ENCODE peak calls at places on chromosomes 1 and 21, in nine cellular contexts. E is Panc1, K is heart right ventricle, S is lung, N is RWPE2, G is gastrocnemius medialis, X is heart left ventricle, U is right cardiac atrium, P is HepG2. M is an unnamed sample. For H3K4me1, the result is how much of the 10 kb centered on the place peaks cover.

GRCh38 chr1:44305962-44306422 is 49.1 kb downstream of the ERI3 start:
- ATAC-seq in S (no peak), N (no peak), G (no peak), E (no peak), P (no peak), X (no peak), U (no peak), K (no peak), M (no peak)

GRCh38 chr21:16709866-16710550 is 802.8 kb upstream of the CXADR start:
- ATAC-seq in E (no peak), N (no peak), K (peak), X (peak), P (peak), G (no peak), S (no peak), U (no peak), M (no peak)

GRCh38 chr1:9371391-9371935 is 78.8 kb downstream of the SPSB1 start:
- ATAC-seq in E (peak), S (peak), K (peak), X (peak), P (no peak), N (no peak), U (peak), G (peak), M (peak)

GRCh38 chr1:104380003-104380402 is 630.3 kb downstream of the AMY1C start:
- ATAC-seq in G (no peak), U (no peak), P (no peak), S (no peak), N (no peak), E (no peak), X (no peak), K (no peak), M (no peak)

GRCh38 chr21:44064852-44065403 is 42.3 kb upstream of the PWP2 start:
- ATAC-seq in K (no peak), S (no peak), E (no peak), X (no peak), G (no peak), U (no peak), P (no peak), N (no peak), M (no peak)

GRCh38 chr1:64479874-64480273 is 9.9 kb downstream of the CACHD1 start:
- ATAC-seq in K (no peak), G (no peak), S (no peak), U (no peak), E (peak), X (no peak), P (no peak), N (no peak), M (no peak)

GRCh38 chr21:26118928-26119540 is 51.5 kb downstream of the APP start:
- ATAC-seq in U (no peak), E (no peak), G (no peak), S (no peak), K (no peak), P (no peak), X (no peak), N (no peak), M (no peak)

GRCh38 chr1:203048555-203049051 is 22.3 kb downstream of the PPFIA4 start:
- ATAC-seq in E (peak), N (peak), G (no peak), S (no peak), K (peak), X (peak), U (no peak), P (peak), M (no peak)

GRCh38 chr1:184627012-184627351 is 127.7 kb downstream of the EDEM3 start:
- ATAC-seq in X (no peak), P (no peak), K (no peak), N (no peak), S (no peak), G (peak), E (no peak), U (no peak), M (no peak)

GRCh38 chr21:22795091-22795490 is 1796.9 kb downstream of the NCAM2 start:
- ATAC-seq in P (no peak), K (no peak), U (no peak), S (no peak), N (no peak), G (no peak), E (no peak), X (no peak), M (no peak)

GRCh38 chr21:28884481-28884880 is 108.2 kb downstream of the LTN1 start:
- ATAC-seq in E (no peak), S (no peak), N (peak), P (peak), K (peak), G (no peak), X (peak), U (peak), M (no peak)

GRCh38 chr1:112995890-112996289 is 39.9 kb upstream of the SLC16A1 start:
- ATAC-seq in P (no peak), G (peak), U (peak), S (no peak), N (peak), K (peak), X (peak), E (no peak), M (no peak)

GRCh38 chr1:225772323-225772768 is 5.3 kb upstream of the SRP9 start:
- ATAC-seq in S (peak), X (peak), U (peak), G (peak), N (peak), P (peak), K (peak), E (peak), M (peak)

GRCh38 chr1:151529781-151530180 is 10.3 kb upstream of the TUFT1 start:
- ATAC-seq in S (no peak), U (no peak), X (no peak), P (no peak), G (no peak), K (no peak), E (no peak), N (no peak), M (no peak)

GRCh38 chr1:51344602-51345299 is 14.4 kb upstream of the TTC39A start:
- ATAC-seq in N (peak), G (peak), P (peak), U (peak), E (peak), K (peak), X (peak), S (peak), M (peak)

GRCh38 chr1:225450491-225451191 is 22.8 kb upstream of the LBR start:
- ATAC-seq in P (peak), E (no peak), G (no peak), X (peak), K (no peak), S (no peak), N (no peak), U (no peak), M (no peak)

GRCh38 chr1:208217774-208218173 is 26.4 kb downstream of the PLXNA2 start:
- ATAC-seq in N (no peak), U (no peak), P (no peak), E (no peak), X (peak), G (no peak), S (no peak), K (peak), M (no peak)

GRCh38 chr1:83546863-83547262 is 452.1 kb downstream of the TTLL7 start:
- ATAC-seq in U (no peak), P (no peak), N (no peak), S (no peak), K (no peak), G (no peak), E (no peak), X (peak), M (peak)

GRCh38 chr1:82485591-82486369 is 685.0 kb downstream of the ADGRL2 start:
- ATAC-seq in G (peak), P (no peak), S (peak), U (peak), X (peak), N (peak), K (peak), E (no peak), M (peak)

GRCh38 chr1:2529776-2530500 is at the start of gene HES5:
- ATAC-seq in N (no peak), E (no peak), S (no peak), X (peak), P (no peak), G (no peak), K (peak), U (peak), M (no peak)

GRCh38 chr1:60129916-60130315 is 56.3 kb upstream of the C1orf87 start:
- ATAC-seq in U (no peak), S (no peak), E (no peak), X (no peak), G (no peak), P (no peak), N (no peak), K (no peak), M (no peak)

GRCh38 chr1:193606035-193606434 is 419.6 kb upstream of the B3GALT2 start:
- ATAC-seq in K (no peak), P (no peak), E (no peak), N (no peak), S (no peak), U (no peak), X (no peak), G (no peak), M (no peak)

GRCh38 chr1:234369784-234370183 is 3.5 kb upstream of the COA6 start:
- ATAC-seq in K (no peak), E (no peak), X (no peak), N (peak), U (no peak), P (no peak), S (no peak), G (no peak), M (no peak)

GRCh38 chr1:55192093-55192492 is 23.1 kb downstream of the USP24 start:
- ATAC-seq in K (no peak), U (no peak), E (no peak), S (no peak), G (no peak), N (no peak), P (no peak), X (no peak), M (no peak)

GRCh38 chr1:236064674-236065508 is at the start of gene NID1:
- ATAC-seq in S (peak), N (peak), G (peak), U (peak), E (peak), X (peak), P (peak), K (peak), M (peak)

GRCh38 chr1:236065509-236066005 is 667 bp upstream of the NID1 start:
- ATAC-seq in P (no peak), N (no peak), S (no peak), K (peak), G (no peak), U (peak), X (peak), E (peak), M (no peak)

GRCh38 chr1:236066054-236066453 is 1.2 kb upstream of the NID1 start:
- ATAC-seq in U (peak), X (peak), K (peak), S (no peak), P (no peak), G (no peak), N (no peak), E (no peak), M (no peak)

GRCh38 chr1:236063919-236064673 is 794 bp downstream of the NID1 start:
- ATAC-seq in N (peak), P (peak), E (peak), S (peak), U (peak), K (peak), X (peak), G (peak), M (peak)

GRCh38 chr1:236063551-236063918 is 1.4 kb downstream of the NID1 start:
- ATAC-seq in S (no peak), P (no peak), G (no peak), U (no peak), N (no peak), E (no peak), K (no peak), X (no peak), M (no peak)
- H3K4me3 ChIP-seq in S (peak), P (peak), G (peak), U (peak), N (peak), E (peak), K (peak), X (peak), M (peak)

GRCh38 chr1:248843687-248844086 is 5.7 kb downstream of the ZNF672 start:
- ATAC-seq in K (no peak), G (no peak), P (no peak), E (no peak), N (no peak), X (peak), S (no peak), U (no peak), M (no peak)

GRCh38 chr1:248844526-248844925 is 6.5 kb downstream of the ZNF672 start:
- ATAC-seq in P (no peak), K (no peak), X (no peak), G (no peak), S (no peak), E (no peak), U (no peak), N (no peak), M (no peak)

GRCh38 chr1:248840946-248841345 is 2.9 kb downstream of the ZNF672 start:
- ATAC-seq in P (no peak), G (no peak), E (no peak), X (no peak), S (no peak), N (no peak), U (no peak), K (no peak), M (no peak)

GRCh38 chr1:248841702-248842395 is 3.8 kb downstream of the ZNF672 start:
- ATAC-seq in X (no peak), K (no peak), N (no peak), S (no peak), P (no peak), G (no peak), U (no peak), E (no peak), M (no peak)

GRCh38 chr1:248842781-248843331 is 4.8 kb downstream of the ZNF672 start:
- ATAC-seq in S (no peak), P (no peak), G (no peak), N (peak), X (no peak), K (no peak), E (no peak), U (no peak), M (no peak)
- H3K4me1 ChIP-seq in S (under half), P (under half), G (under half), N (under half), X (under half), K (half or more), E (under half), U (under half), M (half or more)

GRCh38 chr1:201260236-201260591 is 23.1 kb upstream of the PKP1 start:
- ATAC-seq in U (peak), P (no peak), N (peak), E (no peak), S (no peak), K (peak), X (peak), G (no peak), M (peak)
- H3K4me3 ChIP-seq in U (no peak), P (no peak), N (peak), E (no peak), S (no peak), K (no peak), X (no peak), G (no peak), M (no peak)

GRCh38 chr1:24896596-24897262 is 33.3 kb downstream of the RUNX3 start:
- ATAC-seq in U (no peak), K (no peak), X (no peak), G (no peak), S (no peak), N (no peak), E (no peak), P (no peak), M (no peak)

GRCh38 chr1:24897263-24898151 is 32.6 kb downstream of the RUNX3 start:
- ATAC-seq in E (peak), U (peak), S (no peak), G (no peak), X (no peak), K (no peak), P (peak), N (no peak), M (no peak)

GRCh38 chr1:24898152-24898908 is 31.7 kb downstream of the RUNX3 start:
- ATAC-seq in N (peak), P (peak), X (peak), G (no peak), K (peak), S (peak), U (peak), E (peak), M (no peak)

GRCh38 chr1:24895511-24895910 is 34.6 kb downstream of the RUNX3 start:
- ATAC-seq in G (no peak), S (no peak), N (no peak), P (no peak), X (no peak), K (no peak), U (no peak), E (no peak), M (no peak)

DNA sequence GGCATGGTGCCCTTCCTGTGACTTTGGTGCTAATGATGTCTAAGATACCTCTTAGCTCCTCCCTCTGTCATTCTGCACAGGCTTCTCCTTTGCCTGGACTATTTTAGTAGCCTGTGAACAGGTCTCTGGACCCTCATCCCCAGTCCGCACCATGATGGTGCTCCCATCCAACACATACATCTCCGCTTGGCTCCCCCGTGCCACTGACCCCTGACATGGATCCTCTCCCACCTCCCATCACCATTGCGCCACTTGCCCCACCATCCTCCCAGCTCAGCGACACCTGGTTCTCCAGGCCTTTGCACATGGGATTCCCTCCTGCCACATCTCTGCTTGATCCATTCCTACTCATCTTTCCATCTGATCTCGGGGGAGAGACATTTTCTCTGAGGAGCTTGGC is 33.9 kb downstream of the RUNX3 start:
- ATAC-seq in U (no peak), G (no peak), X (no peak), P (no peak), N (no peak), E (no peak), S (no peak), K (no peak), M (no peak)
- H3K4me1 ChIP-seq in U (under half), G (under half), X (under half), P (under half), N (under half), E (under half), S (under half), K (under half), M (under half)

GRCh38 chr1:31938184-31938975 is at the start of gene PTP4A2:
- ATAC-seq in S (peak), U (peak), K (peak), E (peak), P (peak), X (peak), N (peak), G (peak), M (peak)

GRCh38 chr1:31937300-31938183 is 626 bp downstream of the PTP4A2 start:
- ATAC-seq in P (peak), E (peak), X (peak), N (peak), K (peak), G (peak), S (peak), U (peak), M (peak)

GRCh38 chr1:31936966-31937299 is 1.2 kb downstream of the PTP4A2 start:
- ATAC-seq in G (no peak), X (no peak), N (no peak), E (no peak), K (no peak), U (no peak), S (no peak), P (no peak), M (no peak)

GRCh38 chr1:31934706-31935629 is 3.2 kb downstream of the PTP4A2 start:
- ATAC-seq in G (no peak), U (no peak), P (no peak), N (peak), E (peak), S (no peak), X (no peak), K (no peak), M (no peak)

GRCh38 chr1:31936278-31936965 is 1.7 kb downstream of the PTP4A2 start:
- ATAC-seq in S (no peak), K (no peak), G (no peak), N (no peak), U (no peak), E (no peak), P (no peak), X (no peak), M (no peak)
- H3K4me3 ChIP-seq in S (peak), K (peak), G (peak), N (peak), U (peak), E (peak), P (peak), X (peak), M (peak)

GRCh38 chr1:56313560-56313959 is 265.8 kb downstream of the PLPP3 start:
- ATAC-seq in K (no peak), G (no peak), S (no peak), U (no peak), P (no peak), N (no peak), E (no peak), X (no peak), M (no peak)

GRCh38 chr1:56315293-56315942 is 263.9 kb downstream of the PLPP3 start:
- ATAC-seq in K (no peak), E (no peak), N (no peak), U (no peak), G (no peak), S (no peak), P (no peak), X (no peak), M (no peak)

GRCh38 chr1:56320873-56321272 is 258.5 kb downstream of the PLPP3 start:
- ATAC-seq in S (no peak), K (no peak), U (no peak), N (no peak), G (no peak), E (no peak), P (no peak), X (no peak), M (no peak)

GRCh38 chr1:56322211-56322610 is 257.2 kb downstream of the PLPP3 start:
- ATAC-seq in P (no peak), E (no peak), X (no peak), U (peak), N (no peak), G (peak), S (no peak), K (no peak), M (no peak)

DNA sequence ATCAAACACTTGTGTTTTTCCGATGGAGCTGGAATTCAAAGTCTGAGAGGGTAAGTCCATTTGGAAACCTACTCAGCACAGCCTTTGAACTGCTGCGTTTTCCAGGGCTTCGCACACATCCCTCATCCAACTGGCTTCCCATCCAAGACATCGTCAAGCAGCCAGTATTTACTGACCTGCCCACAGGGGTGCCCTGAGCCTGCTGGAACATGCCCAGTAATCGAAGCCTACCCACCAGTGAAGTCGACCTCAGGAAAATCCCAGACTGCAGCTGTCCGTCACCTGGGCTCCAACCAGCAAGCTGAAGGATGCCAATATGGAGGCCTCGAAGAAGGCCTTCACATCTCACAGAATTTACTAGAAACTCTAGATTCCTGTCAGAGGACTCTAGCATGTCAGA is 261.6 kb downstream of the PLPP3 start:
- ATAC-seq in N (no peak), E (no peak), G (no peak), X (no peak), K (no peak), S (no peak), U (no peak), P (no peak), M (no peak)
- H3K4me1 ChIP-seq in N (under half), E (under half), G (under half), X (under half), K (under half), S (under half), U (under half), P (under half), M (under half)

DNA sequence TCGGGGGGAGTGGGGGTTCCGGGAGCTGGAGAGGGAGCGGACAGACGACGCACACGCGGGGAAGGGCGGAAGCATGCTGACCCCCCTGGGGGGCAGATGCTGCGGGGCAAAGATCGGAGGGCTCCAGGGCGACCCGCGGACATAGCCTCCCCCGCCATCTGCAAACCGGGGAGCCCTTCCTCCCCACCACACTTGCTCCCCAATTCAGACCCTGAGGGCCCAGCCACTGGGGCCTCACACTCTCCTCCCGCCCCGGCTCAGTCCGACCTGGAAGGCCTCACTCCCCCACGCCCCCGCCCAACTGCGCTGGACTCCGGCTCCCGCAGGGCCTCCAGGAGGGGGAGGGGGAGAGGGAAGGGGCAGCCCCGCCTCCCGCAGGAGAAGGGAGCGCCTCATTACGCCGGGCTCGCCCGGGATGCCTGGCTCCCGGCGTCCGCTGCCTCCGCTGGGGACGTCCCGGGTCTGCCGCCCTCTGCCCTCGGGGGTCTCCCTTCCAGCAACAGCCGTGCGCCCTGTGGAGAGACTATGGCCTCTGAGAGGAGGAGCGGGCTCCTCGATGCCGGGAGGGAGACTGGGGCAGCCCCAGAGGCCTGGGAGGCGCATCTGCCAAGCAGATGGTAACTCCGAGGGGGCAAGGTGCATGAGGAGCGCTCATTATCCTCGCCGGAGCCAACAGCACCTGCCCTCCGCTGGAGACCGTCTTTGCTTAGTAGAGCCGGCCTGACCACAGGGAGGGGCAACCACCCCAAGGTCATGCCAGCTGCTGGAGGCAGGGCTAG is 636 bp upstream of the CAMK2N1 start:
- ATAC-seq in N (peak), P (peak), K (peak), S (no peak), U (peak), E (peak), X (peak), G (no peak), M (peak)
- H3K4me3 ChIP-seq in N (peak), P (peak), K (peak), S (peak), U (peak), E (peak), X (peak), G (peak), M (peak)